ENCODE peak calls at places on chromosomes 12 and 14, in six cellular contexts. J is foreskin fibroblast, W is ovary, T is epithelial cell of esophagus, C is astrocyte of the cerebellum, V is brain microvascular endothelial cell. K is an unnamed sample.

GRCh38 chr12:2111816-2112215 is 59.0 kb downstream of the CACNA1C start:
- DNase-seq in J (no peak), W (no peak), T (no peak), C (no peak), V (no peak), K (no peak)

GRCh38 chr12:46304080-46304479 is 35.2 kb upstream of the SLC38A1 start:
- DNase-seq in J (peak; percentile 50), W (no peak), T (no peak), C (no peak), V (no peak), K (no peak)

GRCh38 chr12:108078428-108078827 is 50.7 kb upstream of the WSCD2 start:
- DNase-seq in J (no peak), W (no peak), T (no peak), C (no peak), V (no peak), K (no peak)

GRCh38 chr12:110930348-110931314 is 10.3 kb upstream of the MYL2 start:
- DNase-seq in J (no peak), W (no peak), T (no peak), C (no peak), V (no peak), K (no peak)

GRCh38 chr12:96063046-96063445 is 27.7 kb upstream of the LTA4H start:
- DNase-seq in J (peak; percentile 29), W (no peak), T (peak; percentile 36), C (peak; percentile 15), V (no peak), K (no peak)

GRCh38 chr12:130457215-130457614 is 119.5 kb downstream of the PIWIL1 start:
- DNase-seq in J (no peak), W (no peak), T (no peak), C (no peak), V (no peak), K (no peak)

GRCh38 chr12:89663577-89664357 is 44.9 kb downstream of the ATP2B1 start:
- DNase-seq in J (peak; percentile 62), W (no peak), T (peak; percentile 51), C (peak; percentile 9), V (peak; percentile 35), K (peak; percentile 22)

GRCh38 chr14:55881577-55882241 is 236.5 kb upstream of the PELI2 start:
- DNase-seq in J (peak; percentile 74), W (no peak), T (peak; percentile 18), C (no peak), V (no peak), K (no peak)

GRCh38 chr12:43208627-43209026 is 343.4 kb downstream of the ADAMTS20 start:
- DNase-seq in J (peak; percentile 12), W (no peak), T (no peak), C (peak; percentile 24), V (peak; percentile 72), K (peak; percentile 50)

GRCh38 chr14:99603965-99604765 is at the start of gene CCDC85C:
- DNase-seq in J (peak; percentile 98), W (peak; percentile 98), T (peak; percentile 97), C (peak; percentile 86), V (peak; percentile 77), K (peak; percentile 85)

GRCh38 chr14:92105073-92105844 is 1.1 kb downstream of the ATXN3 start:
- DNase-seq in J (no peak), W (no peak), T (peak; percentile 52), C (no peak), V (no peak), K (peak; percentile 7)

GRCh38 chr12:15276088-15276698 is 46.1 kb upstream of the PTPRO start:
- DNase-seq in J (peak; percentile 78), W (no peak), T (peak; percentile 59), C (no peak), V (peak; percentile 34), K (no peak)

GRCh38 chr14:63051966-63052365 is 6.7 kb upstream of the KCNH5 start:
- DNase-seq in J (peak; percentile 8), W (no peak), T (peak; percentile 14), C (no peak), V (no peak), K (no peak)

GRCh38 chr14:76430475-76430980 is 54.6 kb downstream of the ESRRB start:
- DNase-seq in J (no peak), W (no peak), T (no peak), C (no peak), V (no peak), K (no peak)

GRCh38 chr12:39389399-39390150 is 53.3 kb downstream of the KIF21A start:
- DNase-seq in J (no peak), W (no peak), T (no peak), C (no peak), V (no peak), K (no peak)

GRCh38 chr12:81284137-81284536 is 206.3 kb downstream of the ACSS3 start:
- DNase-seq in J (peak; percentile 45), W (no peak), T (peak; percentile 35), C (no peak), V (no peak), K (no peak)

GRCh38 chr14:103160321-103161053 is 37.2 kb downstream of the TNFAIP2 start:
- DNase-seq in J (no peak), W (no peak), T (no peak), C (no peak), V (no peak), K (no peak)

GRCh38 chr14:68563256-68564131 is 229.4 kb downstream of the ZFP36L1 start:
- DNase-seq in J (peak; percentile 39), W (peak; percentile 75), T (no peak), C (no peak), V (no peak), K (no peak)

DNA sequence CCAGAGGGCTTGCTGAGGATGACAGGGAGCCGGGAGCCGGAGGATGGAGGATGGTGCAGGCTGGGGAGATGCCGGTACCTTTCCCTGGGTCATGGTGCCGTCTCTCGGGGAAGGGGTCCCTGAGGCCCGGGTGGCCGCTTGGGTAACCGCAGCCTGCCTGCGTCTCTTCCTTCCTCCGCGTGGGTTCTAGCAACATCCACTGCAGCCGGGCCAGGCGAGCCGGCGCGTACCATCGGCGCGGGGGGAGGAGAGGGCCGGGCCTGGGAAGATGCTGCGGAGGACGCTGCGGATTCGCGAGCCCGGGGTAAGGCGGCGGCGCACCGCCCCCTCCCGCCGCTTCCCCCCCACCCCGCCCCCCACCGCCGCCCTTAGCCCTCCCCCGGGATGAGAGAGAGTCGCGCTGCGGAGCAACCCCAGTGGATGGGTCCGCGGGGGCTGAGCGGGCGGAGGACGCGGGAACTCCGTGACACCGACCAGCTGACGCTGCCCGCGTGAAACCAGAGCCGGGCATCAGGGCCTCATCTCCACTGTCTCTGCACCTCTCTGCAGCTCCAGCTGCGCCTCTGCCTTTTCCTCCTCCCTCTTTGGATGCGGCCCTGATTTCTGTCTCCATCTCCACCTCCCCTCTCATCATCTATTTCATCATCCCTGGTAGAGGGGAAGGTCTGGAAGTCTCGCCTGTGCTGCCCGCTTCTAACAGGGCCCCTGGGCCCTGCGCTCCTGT is at the start of gene FAIM2:
- DNase-seq in J (peak; percentile 85), W (peak; percentile 75), T (no peak), C (no peak), V (peak; percentile 12), K (peak; percentile 66)
- H3K4me3 ChIP-seq in J (peak within 1 kb of the TSS; percentile 55), W (peak within 1 kb of the TSS; percentile 37), T (no peak within 1 kb of the TSS), C (peak within 1 kb of the TSS; percentile 21), V (peak within 1 kb of the TSS; percentile 42), K (peak within 1 kb of the TSS; percentile 34)

GRCh38 chr12:128767518-128767917 is 56.2 kb downstream of the SLC15A4 start:
- DNase-seq in J (no peak), W (no peak), T (no peak), C (no peak), V (no peak), K (no peak)
- H3K4me3 ChIP-seq in J (no peak overlapping the region), W (no peak overlapping the region), T (no peak overlapping the region), C (no peak overlapping the region), V (no peak overlapping the region), K (no peak overlapping the region)

DNA sequence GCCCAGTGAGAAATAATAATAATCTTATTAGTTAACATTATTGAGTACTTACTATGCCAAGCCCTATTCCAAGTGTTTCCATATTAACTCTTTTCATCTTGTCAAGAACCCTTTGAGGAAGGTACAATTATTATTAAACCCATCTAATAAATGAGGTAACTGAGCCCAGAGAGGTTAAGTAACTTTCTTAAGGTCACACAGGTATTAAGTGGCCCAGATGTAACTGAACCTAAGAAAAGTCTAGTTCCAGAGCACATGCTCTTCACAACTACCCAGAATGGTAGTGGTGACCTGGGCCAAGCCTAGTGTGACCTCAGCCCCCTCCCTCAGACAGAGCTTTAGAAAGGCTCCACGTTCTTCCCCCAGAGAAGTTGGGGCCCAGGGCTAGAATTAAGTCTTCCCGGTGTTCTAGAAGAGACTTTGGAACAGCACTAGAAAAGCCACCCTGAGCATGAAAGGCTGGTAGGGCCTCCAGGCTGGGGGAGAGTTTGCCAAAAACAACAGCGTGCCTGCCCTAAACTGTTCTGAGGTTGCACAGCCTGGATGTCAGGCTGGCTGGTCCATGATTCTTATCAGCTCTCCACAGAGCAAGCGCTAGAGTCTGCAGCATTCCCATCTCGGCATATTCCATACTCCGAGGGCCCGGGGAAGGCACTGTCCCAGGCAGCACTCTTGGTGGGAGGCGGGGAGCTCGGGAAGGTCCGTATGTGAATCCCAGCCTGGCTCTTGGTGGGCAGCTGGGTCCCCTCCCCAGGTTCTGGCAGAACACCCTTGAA is 41.3 kb upstream of the CTDSP2 start:
- DNase-seq in J (peak; percentile 83), W (peak; percentile 65), T (peak; percentile 53), C (no peak), V (peak; percentile 40), K (no peak)
- H3K4me3 ChIP-seq in J (no peak overlapping the region), W (no peak overlapping the region), T (peak overlapping the region; percentile 7), C (no peak overlapping the region), V (peak overlapping the region; percentile 15), K (no peak overlapping the region)

GRCh38 chr12:56724660-56724988 is 475 bp downstream of the NACA start:
- DNase-seq in J (no peak), W (no peak), T (no peak), C (no peak), V (no peak), K (no peak)

GRCh38 chr12:56721721-56722120 is 3.4 kb downstream of the NACA start:
- DNase-seq in J (no peak), W (no peak), T (no peak), C (no peak), V (no peak), K (no peak)

GRCh38 chr12:56723352-56723751 is 1.7 kb downstream of the NACA start:
- DNase-seq in J (no peak), W (no peak), T (no peak), C (no peak), V (no peak), K (no peak)

GRCh38 chr12:56723889-56724659 is 1.0 kb downstream of the NACA start:
- DNase-seq in J (peak; percentile 86), W (peak; percentile 45), T (peak; percentile 84), C (peak; percentile 60), V (peak; percentile 70), K (peak; percentile 60)

DNA sequence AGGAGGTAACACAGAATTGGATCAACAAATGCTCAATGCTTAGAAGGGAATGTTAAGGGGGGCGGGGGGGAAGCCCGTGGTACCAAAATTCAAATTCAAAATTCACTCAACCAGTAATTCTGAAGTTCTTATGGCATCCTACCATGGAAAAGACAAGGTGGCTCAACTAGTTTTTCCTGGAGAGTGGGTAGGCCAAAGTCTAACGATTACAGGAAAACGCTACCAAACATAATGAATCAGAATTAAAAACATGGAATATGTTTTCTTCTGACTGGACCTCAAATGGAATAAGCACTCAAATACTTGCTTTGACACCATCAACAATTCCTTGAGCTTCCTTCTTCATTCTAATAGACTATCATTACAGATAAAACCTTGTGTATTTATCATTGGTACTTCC is 2.3 kb downstream of the NACA start:
- DNase-seq in J (no peak), W (no peak), T (peak; percentile 73), C (no peak), V (no peak), K (no peak)
- H3K4me3 ChIP-seq in J (peak overlapping the region; percentile 99), W (no peak overlapping the region), T (peak overlapping the region; percentile 97), C (peak overlapping the region; percentile 15), V (peak overlapping the region; percentile 83), K (peak overlapping the region; percentile 100)